ENCODE peak calls at places on chromosomes 6 and 20, in five cellular contexts. N is fibroblast of mammary gland, D is OCI-LY7, S is fibroblast of pulmonary artery, C is mammary epithelial cell. K is an unnamed sample.

GRCh38 chr6:34142599-34142998 is 3.3 kb downstream of the GRM4 start:
- DNase-seq in N (no peak), D (no peak), S (no peak), C (peak), K (no peak)

GRCh38 chr20:57323034-57323433 is 6.6 kb upstream of the SPO11 start:
- DNase-seq in N (peak), D (peak), S (peak), C (peak), K (no peak)

GRCh38 chr20:61297981-61298380 is 45.9 kb downstream of the CDH4 start:
- DNase-seq in N (peak), D (no peak), S (no peak), C (peak), K (no peak)

GRCh38 chr20:62437985-62438384 is 10.6 kb upstream of the RBBP8NL start:
- DNase-seq in N (no peak), D (no peak), S (no peak), C (no peak), K (no peak)

GRCh38 chr6:5302995-5303622 is 41.8 kb downstream of the FARS2 start:
- DNase-seq in N (peak), D (peak), S (peak), C (peak), K (peak)

GRCh38 chr20:32963176-32963575 is 41.1 kb downstream of the SUN5 start:
- DNase-seq in N (no peak), D (no peak), S (no peak), C (no peak), K (no peak)

GRCh38 chr20:46366826-46367225 is 39.6 kb downstream of the ELMO2 start:
- DNase-seq in N (no peak), D (no peak), S (no peak), C (no peak), K (no peak)

GRCh38 chr6:168956884-168957730 is 296.5 kb downstream of the THBS2 start:
- DNase-seq in N (peak), D (peak), S (peak), C (peak), K (peak)

GRCh38 chr20:32017711-32018251 is 7.5 kb downstream of the CCM2L start:
- DNase-seq in N (no peak), D (peak), S (no peak), C (peak), K (peak)

GRCh38 chr6:27177454-27178000 is 70.0 kb upstream of the PRSS16 start:
- DNase-seq in N (peak), D (peak), S (peak), C (peak), K (peak)

GRCh38 chr6:69994251-69994650 is 127.9 kb downstream of the COL19A1 start:
- DNase-seq in N (no peak), D (no peak), S (no peak), C (no peak), K (no peak)

GRCh38 chr6:30646450-30647038 is 389 bp upstream of the C6orf136 start:
- DNase-seq in N (peak), D (no peak), S (peak), C (no peak), K (no peak)

GRCh38 chr20:44067650-44068081 is 119.3 kb downstream of the JPH2 start:
- DNase-seq in N (no peak), D (no peak), S (no peak), C (no peak), K (no peak)

GRCh38 chr6:26569433-26569764 is 27.4 kb upstream of the ABT1 start:
- DNase-seq in N (no peak), D (no peak), S (no peak), C (peak), K (no peak)

GRCh38 chr6:26104457-26105108 is 17.4 kb downstream of the HFE start:
- DNase-seq in N (no peak), D (peak), S (no peak), C (no peak), K (no peak)

GRCh38 chr6:44505751-44506150 is 118.2 kb downstream of the CDC5L start:
- DNase-seq in N (no peak), D (no peak), S (no peak), C (no peak), K (no peak)

GRCh38 chr6:16523550-16524379 is 237.5 kb downstream of the ATXN1 start:
- DNase-seq in N (peak), D (no peak), S (peak), C (no peak), K (no peak)

GRCh38 chr6:149347067-149347466 is 29.6 kb downstream of the TAB2 start:
- DNase-seq in N (no peak), D (no peak), S (no peak), C (no peak), K (no peak)

DNA sequence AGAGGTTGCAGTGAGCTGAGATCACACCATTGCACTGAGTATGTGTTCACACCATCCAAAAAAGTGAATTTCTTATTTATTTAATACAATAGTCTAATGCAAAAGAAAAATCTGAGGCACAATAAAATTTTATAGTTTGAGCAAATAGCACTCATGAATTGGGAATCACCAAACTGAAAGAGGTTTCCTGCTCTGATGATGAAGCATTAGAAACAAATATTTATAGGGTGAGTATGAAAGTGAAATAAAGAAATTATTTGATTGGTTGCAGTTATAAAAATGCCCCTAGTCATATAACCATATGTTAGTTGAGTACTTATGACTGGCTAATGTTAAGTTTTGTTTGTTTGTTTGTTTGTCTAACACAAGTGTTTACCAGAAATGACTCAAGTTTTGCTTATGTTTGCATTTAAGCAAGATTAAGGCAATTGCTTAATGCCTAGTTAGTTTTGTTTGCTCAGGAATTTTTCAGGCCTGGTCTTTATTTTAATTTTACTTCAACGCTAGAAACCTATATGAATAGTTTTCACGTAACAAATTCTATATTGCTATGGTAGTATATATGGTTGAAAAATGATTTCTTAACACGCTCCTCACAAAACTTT is 151.5 kb upstream of the FAM83B start:
- DNase-seq in N (no peak), D (no peak), S (no peak), C (no peak), K (no peak)
- TF ChIP-seq CTCF in N (no peak), D (no peak), S (no peak), C (no peak), K (no peak)

DNA sequence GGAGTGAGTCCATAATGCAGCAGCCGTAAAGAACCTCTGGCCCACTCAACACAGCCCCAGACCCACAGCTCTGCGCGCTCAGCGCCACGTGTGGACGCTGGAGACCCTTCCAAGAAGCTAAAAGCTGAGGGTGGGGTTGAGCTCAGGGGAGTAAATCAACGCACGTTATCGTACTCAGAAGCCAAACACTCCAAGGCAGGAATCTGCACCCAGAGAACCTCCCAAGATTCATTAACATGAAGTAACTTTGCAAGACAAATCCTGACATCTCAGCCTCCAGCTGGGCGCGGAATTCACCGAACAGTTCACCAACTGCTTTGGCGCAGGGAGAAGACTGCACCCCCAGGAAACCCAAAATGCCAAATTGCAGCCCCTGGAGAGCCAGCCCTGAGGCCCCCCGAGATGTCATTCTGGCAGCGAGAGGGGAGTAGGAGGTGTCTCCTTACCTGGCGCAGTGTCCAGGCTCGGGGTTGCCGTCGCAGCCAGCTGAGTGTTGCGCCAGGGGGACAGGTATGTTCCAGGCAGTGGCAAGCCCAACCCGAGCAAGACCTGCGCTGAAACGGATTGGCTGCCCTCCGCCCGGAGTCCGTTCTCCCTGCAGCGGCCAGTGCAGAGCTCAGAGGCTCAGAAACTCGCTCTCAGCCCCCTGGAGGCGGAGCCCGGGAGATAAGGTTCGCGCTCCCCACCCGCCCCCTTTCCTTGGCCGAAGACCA is at the start of gene COL21A1:
- DNase-seq in N (peak), D (no peak), S (no peak), C (no peak), K (no peak)
- TF ChIP-seq CTCF in N (peak), D (no peak), S (peak), C (no peak), K (no peak)

DNA sequence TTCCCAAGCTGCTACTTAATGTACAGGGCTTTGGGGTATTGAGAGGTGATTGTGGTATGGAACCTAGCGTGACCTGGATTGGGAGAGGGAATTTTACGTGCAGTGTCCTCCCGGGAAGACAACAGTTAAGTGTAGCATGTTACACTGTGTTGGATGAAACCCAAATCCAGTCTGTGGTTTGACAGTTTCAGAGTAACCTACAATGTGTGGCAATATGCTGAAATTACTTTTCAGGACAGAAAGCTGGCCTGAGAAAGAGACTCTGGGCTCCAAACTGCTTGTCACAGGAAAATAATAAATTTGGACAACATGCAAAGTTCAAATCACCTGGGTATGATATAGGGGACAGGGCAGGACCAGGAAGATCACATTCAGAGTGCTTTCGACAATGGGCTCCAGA is 28.2 kb upstream of the RALGAPA2 start:
- DNase-seq in N (no peak), D (no peak), S (no peak), C (no peak), K (no peak)
- TF ChIP-seq CTCF in N (no peak), D (no peak), S (no peak), C (no peak), K (no peak)

GRCh38 chr6:88895911-88896310 is 67.5 kb downstream of the RNGTT start:
- DNase-seq in N (no peak), D (no peak), S (no peak), C (no peak), K (no peak)

GRCh38 chr6:88899569-88900316 is 63.7 kb downstream of the RNGTT start:
- DNase-seq in N (no peak), D (peak), S (no peak), C (no peak), K (no peak)
- TF ChIP-seq CTCF in N (no peak), D (peak), S (peak), C (peak), K (no peak)

DNA sequence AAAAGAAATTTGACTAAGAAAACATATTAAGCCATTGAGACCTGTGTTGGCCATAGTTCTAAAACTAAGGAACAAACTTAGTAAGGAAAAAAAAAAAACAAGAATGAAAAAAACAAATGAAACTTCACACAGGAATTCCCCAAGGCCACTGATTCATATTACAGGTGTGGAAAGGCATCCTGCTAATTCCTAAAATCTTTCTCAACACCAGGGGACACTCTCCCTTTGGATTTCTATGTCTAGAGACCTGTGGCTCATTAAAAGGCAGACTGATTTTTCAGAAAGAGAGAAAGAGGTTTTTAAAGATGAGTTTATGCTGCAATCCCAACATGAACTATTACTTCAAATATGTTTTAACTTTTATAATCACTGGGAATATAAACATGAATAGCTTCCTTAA is at the start of gene OR12D1:
- DNase-seq in N (no peak), D (no peak), S (no peak), C (peak), K (no peak)
- TF ChIP-seq CTCF in N (no peak), D (no peak), S (no peak), C (peak), K (no peak)

GRCh38 chr6:127641905-127642304 is 64.9 kb downstream of the C6orf58 start:
- DNase-seq in N (peak), D (peak), S (peak), C (peak), K (no peak)
- TF ChIP-seq CTCF in N (peak), D (peak), S (peak), C (peak), K (peak)

GRCh38 chr6:3162565-3163247 is 5.4 kb upstream of the TUBB2A start:
- DNase-seq in N (peak), D (peak), S (peak), C (peak), K (peak)
- TF ChIP-seq CTCF in N (no peak), D (peak), S (no peak), C (peak), K (no peak)